ENCODE peak calls at places on chromosomes 6 and 20, in seven cellular contexts. Q, I, S, G, L, Z and O are unnamed samples.

GRCh38 chr6:31729515-31729978 is 448 bp upstream of the DDAH2 start:
- DNase-seq in G (peak; percentile 84), I (peak; percentile 93), Q (peak; percentile 75), L (peak; percentile 91), S (peak; percentile 96), Z (peak; percentile 82), O (peak; percentile 83)

GRCh38 chr6:79369026-79369425 is 134.5 kb upstream of the HMGN3 start:
- DNase-seq in L (no peak), Z (no peak), I (no peak), Q (no peak), G (no peak), S (no peak), O (no peak)

GRCh38 chr20:33793011-33793931 is 17.9 kb upstream of the CHMP4B start:
- DNase-seq in Q (no peak), Z (peak; percentile 39), L (peak; percentile 59), S (peak; percentile 61), G (no peak), I (peak; percentile 46), O (no peak)

GRCh38 chr6:121879149-121879548 is 443.7 kb downstream of the GJA1 start:
- DNase-seq in Z (no peak), S (peak; percentile 85), L (no peak), G (no peak), I (no peak), Q (no peak), O (no peak)

GRCh38 chr6:28856617-28857000 is 67.2 kb downstream of the TRIM27 start:
- DNase-seq in Q (no peak), Z (no peak), L (no peak), S (no peak), I (no peak), G (no peak), O (no peak)

GRCh38 chr20:37992802-37993538 is 40.3 kb downstream of the TTI1 start:
- DNase-seq in G (no peak), Q (no peak), S (peak; percentile 77), I (no peak), L (no peak), Z (peak; percentile 86), O (peak; percentile 5)

GRCh38 chr6:100897671-100898070 is 16.5 kb upstream of the ASCC3 start:
- DNase-seq in G (no peak), I (no peak), L (no peak), Q (no peak), Z (no peak), S (no peak), O (no peak)

GRCh38 chr6:120874422-120874821 is 459.9 kb downstream of the TBC1D32 start:
- DNase-seq in Q (no peak), S (no peak), I (no peak), Z (no peak), G (no peak), L (peak; percentile 40), O (no peak)

GRCh38 chr20:19858972-19859371 is 100.9 kb downstream of the RIN2 start:
- DNase-seq in G (no peak), L (no peak), I (no peak), Z (peak; percentile 38), S (peak; percentile 65), Q (no peak), O (no peak)

GRCh38 chr6:11766056-11766455 is 12.5 kb downstream of the ADTRP start:
- DNase-seq in I (no peak), G (no peak), Q (no peak), L (no peak), Z (no peak), S (peak; percentile 38), O (no peak)

GRCh38 chr6:140744648-140745320 is 1370.3 kb upstream of the CITED2 start:
- DNase-seq in L (no peak), I (no peak), S (peak; percentile 75), Z (peak; percentile 67), G (no peak), Q (no peak), O (no peak)

DNA sequence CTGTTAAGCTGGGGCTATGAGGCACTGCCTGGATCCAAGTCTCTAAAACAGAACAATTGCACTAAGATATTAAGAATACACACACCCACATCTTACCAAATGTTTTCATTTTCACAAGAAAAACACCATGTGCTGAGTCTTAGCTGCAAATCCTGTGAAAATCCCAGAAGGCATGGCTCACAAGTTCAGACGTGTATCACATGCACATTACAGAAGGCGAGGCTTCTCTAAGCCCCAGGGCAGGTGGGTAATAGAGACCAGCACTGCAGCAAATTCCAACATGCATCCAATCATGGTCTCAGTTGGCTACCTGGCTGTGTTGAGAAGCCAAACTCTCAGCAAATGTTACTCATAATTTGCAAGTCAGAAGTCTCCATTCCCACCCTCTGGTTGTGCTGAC is 16.2 kb upstream of the CST3 start:
- DNase-seq in I (no peak), S (no peak), G (no peak), Z (no peak), L (no peak), Q (no peak), O (no peak)
- H3K27ac ChIP-seq in I (no peak overlapping the region), S (no peak overlapping the region), G (no peak overlapping the region), Z (no peak overlapping the region), L (no peak overlapping the region), Q (no peak overlapping the region), O (no peak overlapping the region)

DNA sequence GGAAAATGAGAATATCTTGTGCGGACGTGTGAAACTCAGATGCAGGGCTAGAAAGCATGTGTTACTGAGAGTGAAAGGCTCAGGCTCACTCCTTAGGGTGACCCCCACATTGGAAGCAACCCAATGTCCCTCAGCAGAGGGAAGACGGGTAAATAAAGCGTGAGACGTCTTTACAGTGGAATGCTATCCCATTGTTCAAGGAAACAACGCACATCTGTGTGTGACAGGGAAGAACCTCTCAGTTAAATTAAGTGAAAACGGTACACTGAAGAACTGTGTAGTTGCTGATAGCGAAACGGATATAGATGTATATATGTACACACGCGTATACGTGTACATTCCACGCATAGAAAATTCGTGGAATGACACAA is 839 bp downstream of the HNF4A start:
- DNase-seq in Q (no peak), S (no peak), I (no peak), L (no peak), G (no peak), Z (no peak), O (no peak)
- H3K27me3 ChIP-seq in Q (peaks cover 3% of the 10 kb centered on the region), S (peaks cover 14% of the 10 kb centered on the region), I (no peaks in the 10 kb centered on the region), L (no peaks in the 10 kb centered on the region), G (no peaks in the 10 kb centered on the region), Z (peaks cover 32% of the 10 kb centered on the region), O (no peaks in the 10 kb centered on the region)

DNA sequence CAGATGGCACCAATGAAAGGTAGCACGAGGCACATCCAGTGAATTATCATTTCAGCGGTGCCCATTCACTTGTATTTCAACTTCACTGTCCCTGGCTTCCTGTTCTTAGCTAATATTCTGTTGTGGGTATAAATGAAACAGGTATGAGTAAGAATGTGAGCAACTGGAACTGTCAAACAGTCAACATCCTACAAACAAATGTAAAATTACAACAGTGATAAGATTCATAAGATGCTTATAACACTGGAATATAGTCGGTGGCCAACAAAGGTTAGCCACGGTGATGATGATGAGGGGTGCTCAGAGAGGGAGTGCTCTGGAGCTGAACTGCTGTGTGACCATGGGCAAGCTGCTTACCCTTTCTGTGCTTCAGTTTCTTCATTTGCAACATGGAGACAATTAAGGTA is 74.9 kb upstream of the TOX2 start:
- DNase-seq in G (no peak), I (no peak), S (no peak), L (no peak), Q (no peak), Z (peak; percentile 51), O (no peak)
- H3K27ac ChIP-seq in G (no peak overlapping the region), I (no peak overlapping the region), S (no peak overlapping the region), L (no peak overlapping the region), Q (no peak overlapping the region), Z (no peak overlapping the region), O (no peak overlapping the region)

GRCh38 chr6:7542878-7543394 is 1.5 kb downstream of the DSP start:
- DNase-seq in G (no peak), Q (no peak), L (peak; percentile 92), S (peak; percentile 96), Z (peak; percentile 84), I (peak; percentile 59), O (no peak)

GRCh38 chr6:7542065-7542877 is 800 bp downstream of the DSP start:
- DNase-seq in Q (no peak), I (peak; percentile 41), Z (peak; percentile 35), G (no peak), S (peak; percentile 61), L (peak; percentile 88), O (peak; percentile 34)

GRCh38 chr6:7543761-7544424 is 2.4 kb downstream of the DSP start:
- DNase-seq in L (no peak), S (no peak), Z (peak; percentile 20), I (no peak), G (no peak), Q (no peak), O (no peak)

GRCh38 chr6:7540595-7540994 is 876 bp upstream of the DSP start:
- DNase-seq in G (no peak), L (no peak), S (peak; percentile 67), I (peak; percentile 37), Q (no peak), Z (no peak), O (no peak)

GRCh38 chr6:7541175-7542064 is at the start of gene DSP:
- DNase-seq in Q (no peak), G (no peak), I (peak; percentile 53), L (peak; percentile 95), S (peak; percentile 83), Z (peak; percentile 86), O (peak; percentile 5)
- H3K27me3 ChIP-seq in Q (peaks cover 43% of the 10 kb centered on the region), G (peaks cover 24% of the 10 kb centered on the region), I (no peaks in the 10 kb centered on the region), L (no peaks in the 10 kb centered on the region), S (no peaks in the 10 kb centered on the region), Z (no peaks in the 10 kb centered on the region), O (peaks cover 33% of the 10 kb centered on the region)

GRCh38 chr6:109240370-109241084 is 141.7 kb downstream of the CD164 start:
- DNase-seq in I (no peak), S (peak; percentile 43), Z (no peak), G (no peak), L (no peak), Q (no peak), O (no peak)
- H3K27ac ChIP-seq in I (no peak overlapping the region), S (peak overlapping the region; percentile 64), Z (peak overlapping the region; percentile 67), G (peak overlapping the region; percentile 38), L (no peak overlapping the region), Q (no peak overlapping the region), O (no peak overlapping the region)

DNA sequence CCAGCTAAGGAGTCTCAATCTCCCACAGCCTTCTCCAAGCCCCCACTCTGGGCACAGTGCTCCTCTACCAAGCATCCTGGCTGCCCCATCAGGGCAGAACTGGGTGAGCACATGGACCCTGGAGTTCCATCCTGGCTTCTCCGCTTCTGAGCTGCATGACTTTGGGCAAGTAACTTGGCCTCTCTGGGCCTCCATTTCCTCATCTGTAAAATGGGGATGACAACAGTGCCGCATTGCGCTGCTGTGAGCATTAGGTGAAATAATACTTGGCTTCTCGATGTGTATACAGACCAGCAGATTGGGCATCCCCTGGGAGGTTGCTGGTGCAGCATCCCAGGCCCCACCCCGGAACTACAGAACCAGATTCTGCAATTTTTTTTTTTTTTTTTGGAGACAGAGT is 8.3 kb upstream of the RIPOR3 start:
- DNase-seq in S (no peak), L (no peak), I (no peak), Z (no peak), Q (no peak), G (no peak), O (no peak)
- H3K27me3 ChIP-seq in S (no peaks in the 10 kb centered on the region), L (no peaks in the 10 kb centered on the region), I (no peaks in the 10 kb centered on the region), Z (no peaks in the 10 kb centered on the region), Q (no peaks in the 10 kb centered on the region), G (no peaks in the 10 kb centered on the region), O (no peaks in the 10 kb centered on the region)

DNA sequence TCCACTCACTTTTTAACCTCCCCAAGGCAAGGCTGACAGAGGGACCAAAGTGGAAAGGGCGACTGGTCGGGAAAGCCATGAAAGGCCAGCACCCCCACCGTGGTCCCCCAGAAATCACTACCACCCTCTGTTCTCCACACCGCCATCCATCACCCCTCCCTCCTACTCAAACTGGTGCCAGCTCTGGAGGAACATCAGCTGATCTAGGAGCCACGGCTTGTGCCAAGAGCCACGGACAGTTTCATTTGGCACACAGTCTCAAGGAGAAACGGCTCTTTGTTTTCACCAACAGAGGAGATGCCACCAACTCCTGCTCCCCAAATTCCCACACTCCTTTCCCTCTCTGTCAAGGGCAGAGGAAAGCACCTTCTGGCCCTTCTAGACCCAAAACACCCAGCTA is 26.0 kb downstream of the TBC1D7 start:
- DNase-seq in G (no peak), Q (no peak), I (peak; percentile 27), Z (no peak), L (no peak), S (no peak), O (no peak)
- H3K27ac ChIP-seq in G (peak overlapping the region; percentile 47), Q (no peak overlapping the region), I (peak overlapping the region; percentile 85), Z (peak overlapping the region; percentile 34), L (no peak overlapping the region), S (peak overlapping the region; percentile 47), O (no peak overlapping the region)